ENCODE peak calls at places on chromosomes 4 and X, in seven cellular contexts. B is BE2C, V is neural progenitor cell, O is PC-3, E is NT2/D1, Z is adipocyte, X is left lung. P is an unnamed sample.
A peak's percentile ranks its signal among the peaks of the same experiment; 100 is the strongest.

GRCh38 chr4:6742507-6742906 is 26.5 kb downstream of the BLOC1S4 start:
- DNase-seq in B (no peak), V (no peak), O (no peak), E (no peak), Z (no peak), X (no peak), P (no peak)

GRCh38 chrX:107752714-107753113 is 22.9 kb downstream of the TSC22D3 start:
- DNase-seq in B (no peak), V (no peak), O (no peak), E (no peak), Z (no peak), X (no peak), P (no peak)

GRCh38 chr4:151420408-151420807 is 11.4 kb downstream of the FHIP1A start:
- DNase-seq in B (no peak), V (no peak), O (peak; percentile 9), E (no peak), Z (no peak), X (no peak), P (no peak)

GRCh38 chr4:6183740-6184139 is 16.6 kb downstream of the JAKMIP1 start:
- DNase-seq in B (no peak), V (no peak), O (no peak), E (no peak), Z (no peak), X (no peak), P (no peak)

GRCh38 chrX:13167444-13168207 is 123.2 kb upstream of the FAM9C start:
- DNase-seq in B (peak; percentile 23), V (peak; percentile 78), O (no peak), E (no peak), Z (peak; percentile 70), X (no peak), P (no peak)

GRCh38 chr4:82519776-82520175 is 42.0 kb downstream of the TMEM150C start:
- DNase-seq in B (no peak), V (no peak), O (no peak), E (no peak), Z (no peak), X (no peak), P (no peak)

GRCh38 chr4:117965608-117966007 is 68.7 kb upstream of the NDST3 start:
- DNase-seq in B (no peak), V (peak; percentile 4), O (no peak), E (no peak), Z (peak; percentile 11), X (no peak), P (no peak)

GRCh38 chrX:14043209-14043608 is 13.5 kb upstream of the GEMIN8 start:
- DNase-seq in B (no peak), V (no peak), O (no peak), E (no peak), Z (no peak), X (no peak), P (no peak)

GRCh38 chr4:52864816-52865215 is 2.7 kb downstream of the RASL11B start:
- DNase-seq in B (peak; percentile 60), V (no peak), O (no peak), E (no peak), Z (peak; percentile 66), X (no peak), P (no peak)

GRCh38 chr4:11512861-11513260 is 84.2 kb upstream of the HS3ST1 start:
- DNase-seq in B (no peak), V (no peak), O (no peak), E (no peak), Z (peak; percentile 62), X (no peak), P (no peak)

DNA sequence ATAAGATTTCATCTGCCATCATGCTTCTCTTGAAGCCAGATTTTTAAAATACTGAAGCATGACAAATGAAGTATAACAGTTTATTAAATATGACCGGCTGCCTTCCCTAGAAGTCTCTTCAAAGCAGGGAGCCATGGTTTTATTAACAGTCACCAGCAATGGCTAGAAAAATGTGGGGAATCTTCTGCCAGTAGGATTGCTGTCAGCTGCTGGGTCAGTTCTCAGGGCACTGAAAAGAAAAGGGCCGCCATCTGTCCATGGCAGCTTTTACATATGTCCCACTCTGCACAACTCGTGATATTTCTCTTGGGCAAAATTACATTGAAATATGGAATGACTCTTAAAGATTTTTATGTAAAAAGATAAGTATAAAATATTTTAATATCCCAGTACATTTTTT is 2.8 kb downstream of the CCNG2 start:
- DNase-seq in B (no peak), V (no peak), O (no peak), E (no peak), Z (peak; percentile 18), X (no peak), P (no peak)
- H3K4me3 ChIP-seq in B (no peak overlapping the region), V (peak overlapping the region; percentile 80), O (peak overlapping the region; percentile 78), E (no peak overlapping the region), Z (peak overlapping the region; percentile 98), X (no peak overlapping the region), P (no peak overlapping the region)

GRCh38 chr4:93829531-93830089 is 1.1 kb downstream of the ATOH1 start:
- DNase-seq in B (no peak), V (peak; percentile 76), O (no peak), E (no peak), Z (no peak), X (no peak), P (no peak)

GRCh38 chr4:93828332-93828829 is at the start of gene ATOH1:
- DNase-seq in B (peak; percentile 39), V (peak; percentile 90), O (no peak), E (peak; percentile 72), Z (peak; percentile 32), X (no peak), P (peak; percentile 73)

GRCh38 chr4:93832097-93832496 is 3.5 kb downstream of the ATOH1 start:
- DNase-seq in B (no peak), V (peak; percentile 54), O (no peak), E (no peak), Z (no peak), X (no peak), P (no peak)

GRCh38 chr4:93828830-93829530 is 427 bp downstream of the ATOH1 start:
- DNase-seq in B (no peak), V (peak; percentile 67), O (no peak), E (no peak), Z (peak; percentile 23), X (no peak), P (no peak)

DNA sequence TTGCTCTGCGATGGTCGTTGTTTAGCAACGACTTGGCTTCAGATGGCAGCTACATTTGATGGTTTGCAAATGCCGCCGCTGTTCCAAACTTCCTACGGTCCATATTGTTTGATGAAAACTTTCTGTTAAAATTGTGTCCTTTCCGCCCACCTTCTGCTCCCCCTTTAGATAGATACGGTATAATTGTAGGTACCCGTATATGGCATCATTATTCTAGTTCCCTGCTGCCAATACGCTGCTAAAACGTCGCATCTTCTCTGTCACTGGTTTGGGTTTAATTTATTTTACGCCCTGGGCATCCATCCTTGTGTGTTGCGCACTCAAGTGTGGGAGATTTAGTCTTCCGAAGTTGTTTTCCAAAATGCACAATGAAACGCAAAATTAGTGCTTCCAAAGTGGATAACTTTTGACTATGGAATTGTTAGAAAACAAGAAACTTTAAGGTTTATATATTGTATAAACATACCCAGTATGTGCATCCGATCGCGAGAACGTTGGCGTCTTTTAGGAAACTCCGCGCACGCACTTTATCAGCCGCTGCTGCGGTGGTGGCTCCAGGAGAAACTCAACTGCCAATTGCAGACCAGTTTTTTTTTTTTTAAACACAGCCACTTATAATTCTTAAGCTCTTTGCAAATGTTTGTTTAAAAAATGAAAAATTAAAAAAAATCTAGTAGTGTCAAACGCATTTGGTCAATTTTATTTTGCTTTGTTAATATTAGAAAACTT is 1.7 kb downstream of the ATOH1 start:
- DNase-seq in B (no peak), V (peak; percentile 49), O (no peak), E (no peak), Z (no peak), X (no peak), P (no peak)
- H3K27me3 ChIP-seq in B (peaks cover 93% of the 10 kb centered on the region), V (peaks cover 100% of the 10 kb centered on the region), O (peaks cover 75% of the 10 kb centered on the region), E (peaks cover 86% of the 10 kb centered on the region), Z (peaks cover 90% of the 10 kb centered on the region), X (peaks cover 100% of the 10 kb centered on the region), P (peaks cover 2% of the 10 kb centered on the region)

GRCh38 chr4:76699911-76700310 is 198.0 kb downstream of the SOWAHB start:
- DNase-seq in B (no peak), V (no peak), O (no peak), E (no peak), Z (no peak), X (no peak), P (no peak)
- H3K4me1 ChIP-seq in B (peaks cover 23% of the 10 kb centered on the region), V (peaks cover 60% of the 10 kb centered on the region), O (peaks cover 53% of the 10 kb centered on the region), E (peaks cover 7% of the 10 kb centered on the region), Z (peaks cover 15% of the 10 kb centered on the region), X (peaks cover 18% of the 10 kb centered on the region), P (peaks cover 60% of the 10 kb centered on the region)

GRCh38 chr4:41644288-41644914 is 104.1 kb downstream of the PHOX2B start:
- DNase-seq in B (peak; percentile 90), V (peak; percentile 92), O (no peak), E (peak; percentile 55), Z (peak; percentile 30), X (peak; percentile 61), P (no peak)
- H3K4me3 ChIP-seq in B (peak overlapping the region; percentile 32), V (peak overlapping the region; percentile 27), O (no peak overlapping the region), E (peak overlapping the region; percentile 13), Z (peak overlapping the region; percentile 61), X (no peak overlapping the region), P (no peak overlapping the region)

GRCh38 chr4:4859799-4860380 is 425 bp downstream of the MSX1 start:
- DNase-seq in B (peak; percentile 37), V (peak; percentile 43), O (no peak), E (no peak), Z (peak; percentile 53), X (no peak), P (peak; percentile 34)

GRCh38 chr4:4859010-4859798 is at the start of gene MSX1:
- DNase-seq in B (peak; percentile 94), V (peak; percentile 96), O (peak; percentile 75), E (peak; percentile 83), Z (peak; percentile 96), X (peak; percentile 83), P (peak; percentile 93)

GRCh38 chr4:4861592-4862551 is 2.4 kb downstream of the MSX1 start:
- DNase-seq in B (no peak), V (peak; percentile 47), O (no peak), E (no peak), Z (no peak), X (no peak), P (no peak)

GRCh38 chr4:4860803-4861591 is 1.5 kb downstream of the MSX1 start:
- DNase-seq in B (no peak), V (peak; percentile 76), O (no peak), E (no peak), Z (peak; percentile 67), X (no peak), P (peak; percentile 37)

DNA sequence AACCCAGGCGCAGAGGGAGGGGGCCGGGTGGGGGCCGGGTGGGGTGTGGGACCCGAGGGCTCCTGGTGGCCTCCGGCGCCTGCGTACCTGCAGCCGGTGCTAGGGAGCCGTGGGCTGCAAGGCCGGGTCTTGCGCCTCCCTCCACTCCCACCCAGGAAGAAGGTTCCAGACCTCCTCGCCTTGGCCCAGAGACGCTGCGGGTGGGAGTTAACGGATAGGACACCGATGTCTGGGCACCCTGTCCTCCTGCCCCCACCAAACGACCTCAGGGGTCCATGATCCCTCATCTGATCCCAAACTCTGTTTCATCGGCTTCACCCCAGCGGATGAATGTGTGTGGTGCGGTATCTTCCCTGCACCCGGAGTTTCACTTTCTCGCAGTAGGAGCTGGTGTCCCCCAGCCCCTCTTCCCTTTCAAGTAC is 927 bp downstream of the MSX1 start:
- DNase-seq in B (no peak), V (no peak), O (no peak), E (no peak), Z (peak; percentile 59), X (no peak), P (peak; percentile 40)
- H3K27me3 ChIP-seq in B (peaks cover 96% of the 10 kb centered on the region), V (peaks cover 99% of the 10 kb centered on the region), O (peaks cover 13% of the 10 kb centered on the region), E (peaks cover 95% of the 10 kb centered on the region), Z (no peaks in the 10 kb centered on the region), X (peaks cover 100% of the 10 kb centered on the region), P (no peaks in the 10 kb centered on the region)

GRCh38 chr4:15894393-15894792 is 44.1 kb downstream of the FGFBP1 start:
- DNase-seq in B (no peak), V (no peak), O (peak; percentile 61), E (no peak), Z (no peak), X (no peak), P (no peak)
- H3K4me1 ChIP-seq in B (no peaks in the 10 kb centered on the region), V (peaks cover 27% of the 10 kb centered on the region), O (peaks cover 58% of the 10 kb centered on the region), E (no peaks in the 10 kb centered on the region), Z (peaks cover 30% of the 10 kb centered on the region), X (no peaks in the 10 kb centered on the region), P (no peaks in the 10 kb centered on the region)

P was measured in HAP-1.